ENCODE peak calls at places on chromosomes 2 and 18, in five cellular contexts. One of them, this sample, is unnamed.

GRCh38 chr2:195710407-195710806 is 53.4 kb downstream of the SLC39A10 start:
- DNase-seq in epithelial cell of prostate: no peak
- DNase-seq in progenitor cell of endocrine pancreas: no peak
- DNase-seq in HFFc6: peak
- DNase-seq in stimulated activated CD4-positive, alpha-beta T cell treated with anti-CD3 and anti-CD28 coated beads, Interleukin-12 subunit alpha, Interleukin-12 subunit beta, amount 100 ng/mL, for 48 hours: no peak
- DNase-seq in this sample: no peak

GRCh38 chr2:96927420-96928171 is 57.7 kb upstream of the SEMA4C start:
- DNase-seq in stimulated activated CD4-positive, alpha-beta T cell treated with anti-CD3 and anti-CD28 coated beads, Interleukin-12 subunit alpha, Interleukin-12 subunit beta, amount 100 ng/mL, for 48 hours: no peak
- DNase-seq in epithelial cell of prostate: peak
- DNase-seq in HFFc6: peak
- DNase-seq in progenitor cell of endocrine pancreas: no peak
- DNase-seq in this sample: no peak

GRCh38 chr18:37674570-37674969 is 109.0 kb upstream of the CELF4 start:
- DNase-seq in progenitor cell of endocrine pancreas: no peak
- DNase-seq in HFFc6: no peak
- DNase-seq in stimulated activated CD4-positive, alpha-beta T cell treated with anti-CD3 and anti-CD28 coated beads, Interleukin-12 subunit alpha, Interleukin-12 subunit beta, amount 100 ng/mL, for 48 hours: no peak
- DNase-seq in epithelial cell of prostate: no peak
- DNase-seq in this sample: no peak

GRCh38 chr2:152421521-152422367 is 86.8 kb downstream of the FMNL2 start:
- DNase-seq in epithelial cell of prostate: peak
- DNase-seq in stimulated activated CD4-positive, alpha-beta T cell treated with anti-CD3 and anti-CD28 coated beads, Interleukin-12 subunit alpha, Interleukin-12 subunit beta, amount 100 ng/mL, for 48 hours: no peak
- DNase-seq in HFFc6: peak
- DNase-seq in progenitor cell of endocrine pancreas: no peak
- DNase-seq in this sample: no peak

GRCh38 chr2:195312662-195313061 is 344.4 kb upstream of the SLC39A10 start:
- DNase-seq in progenitor cell of endocrine pancreas: no peak
- DNase-seq in HFFc6: no peak
- DNase-seq in stimulated activated CD4-positive, alpha-beta T cell treated with anti-CD3 and anti-CD28 coated beads, Interleukin-12 subunit alpha, Interleukin-12 subunit beta, amount 100 ng/mL, for 48 hours: no peak
- DNase-seq in epithelial cell of prostate: no peak
- DNase-seq in this sample: no peak

GRCh38 chr2:177403822-177404221 is 11.2 kb downstream of the AGPS start:
- DNase-seq in epithelial cell of prostate: no peak
- DNase-seq in HFFc6: no peak
- DNase-seq in progenitor cell of endocrine pancreas: no peak
- DNase-seq in stimulated activated CD4-positive, alpha-beta T cell treated with anti-CD3 and anti-CD28 coated beads, Interleukin-12 subunit alpha, Interleukin-12 subunit beta, amount 100 ng/mL, for 48 hours: no peak
- DNase-seq in this sample: no peak

GRCh38 chr2:234989183-234989701 is 37.4 kb downstream of the SH3BP4 start:
- DNase-seq in HFFc6: no peak
- DNase-seq in stimulated activated CD4-positive, alpha-beta T cell treated with anti-CD3 and anti-CD28 coated beads, Interleukin-12 subunit alpha, Interleukin-12 subunit beta, amount 100 ng/mL, for 48 hours: no peak
- DNase-seq in progenitor cell of endocrine pancreas: no peak
- DNase-seq in epithelial cell of prostate: no peak
- DNase-seq in this sample: no peak

GRCh38 chr2:218754201-218754600 is 27.7 kb upstream of the CYP27A1 start:
- DNase-seq in stimulated activated CD4-positive, alpha-beta T cell treated with anti-CD3 and anti-CD28 coated beads, Interleukin-12 subunit alpha, Interleukin-12 subunit beta, amount 100 ng/mL, for 48 hours: no peak
- DNase-seq in progenitor cell of endocrine pancreas: no peak
- DNase-seq in HFFc6: no peak
- DNase-seq in epithelial cell of prostate: no peak
- DNase-seq in this sample: no peak

GRCh38 chr2:215409331-215410127 is 26.3 kb downstream of the FN1 start:
- DNase-seq in epithelial cell of prostate: peak
- DNase-seq in HFFc6: no peak
- DNase-seq in stimulated activated CD4-positive, alpha-beta T cell treated with anti-CD3 and anti-CD28 coated beads, Interleukin-12 subunit alpha, Interleukin-12 subunit beta, amount 100 ng/mL, for 48 hours: no peak
- DNase-seq in progenitor cell of endocrine pancreas: no peak
- DNase-seq in this sample: no peak

GRCh38 chr2:72180351-72180750 is 32.7 kb upstream of the CYP26B1 start:
- DNase-seq in stimulated activated CD4-positive, alpha-beta T cell treated with anti-CD3 and anti-CD28 coated beads, Interleukin-12 subunit alpha, Interleukin-12 subunit beta, amount 100 ng/mL, for 48 hours: no peak
- DNase-seq in HFFc6: no peak
- DNase-seq in epithelial cell of prostate: no peak
- DNase-seq in progenitor cell of endocrine pancreas: no peak
- DNase-seq in this sample: no peak

GRCh38 chr2:199983534-199983933 is 28.2 kb downstream of the MAIP1 start:
- DNase-seq in progenitor cell of endocrine pancreas: no peak
- DNase-seq in stimulated activated CD4-positive, alpha-beta T cell treated with anti-CD3 and anti-CD28 coated beads, Interleukin-12 subunit alpha, Interleukin-12 subunit beta, amount 100 ng/mL, for 48 hours: no peak
- DNase-seq in epithelial cell of prostate: no peak
- DNase-seq in HFFc6: no peak
- DNase-seq in this sample: no peak

GRCh38 chr18:2961828-2962227 is 51.1 kb downstream of the LPIN2 start:
- DNase-seq in HFFc6: no peak
- DNase-seq in stimulated activated CD4-positive, alpha-beta T cell treated with anti-CD3 and anti-CD28 coated beads, Interleukin-12 subunit alpha, Interleukin-12 subunit beta, amount 100 ng/mL, for 48 hours: no peak
- DNase-seq in epithelial cell of prostate: no peak
- DNase-seq in progenitor cell of endocrine pancreas: no peak
- DNase-seq in this sample: no peak

GRCh38 chr2:133884739-133885381 is 316.6 kb upstream of the NCKAP5 start:
- DNase-seq in stimulated activated CD4-positive, alpha-beta T cell treated with anti-CD3 and anti-CD28 coated beads, Interleukin-12 subunit alpha, Interleukin-12 subunit beta, amount 100 ng/mL, for 48 hours: no peak
- DNase-seq in HFFc6: peak
- DNase-seq in epithelial cell of prostate: no peak
- DNase-seq in progenitor cell of endocrine pancreas: no peak
- DNase-seq in this sample: peak

GRCh38 chr18:12062974-12063373 is 30.7 kb upstream of the ANKRD62 start:
- DNase-seq in progenitor cell of endocrine pancreas: no peak
- DNase-seq in epithelial cell of prostate: no peak
- DNase-seq in stimulated activated CD4-positive, alpha-beta T cell treated with anti-CD3 and anti-CD28 coated beads, Interleukin-12 subunit alpha, Interleukin-12 subunit beta, amount 100 ng/mL, for 48 hours: no peak
- DNase-seq in HFFc6: no peak
- DNase-seq in this sample: no peak

GRCh38 chr2:240461471-240462072 is 26.1 kb downstream of the GPC1 start:
- DNase-seq in stimulated activated CD4-positive, alpha-beta T cell treated with anti-CD3 and anti-CD28 coated beads, Interleukin-12 subunit alpha, Interleukin-12 subunit beta, amount 100 ng/mL, for 48 hours: no peak
- DNase-seq in epithelial cell of prostate: no peak
- DNase-seq in HFFc6: no peak
- DNase-seq in progenitor cell of endocrine pancreas: no peak
- DNase-seq in this sample: no peak

GRCh38 chr18:55869965-55870585 is 282.1 kb upstream of the TCF4 start:
- DNase-seq in epithelial cell of prostate: no peak
- DNase-seq in stimulated activated CD4-positive, alpha-beta T cell treated with anti-CD3 and anti-CD28 coated beads, Interleukin-12 subunit alpha, Interleukin-12 subunit beta, amount 100 ng/mL, for 48 hours: no peak
- DNase-seq in progenitor cell of endocrine pancreas: no peak
- DNase-seq in HFFc6: peak
- DNase-seq in this sample: no peak

GRCh38 chr2:109549016-109549595 is 64.7 kb downstream of the SEPTIN10 start:
- DNase-seq in HFFc6: no peak
- DNase-seq in progenitor cell of endocrine pancreas: no peak
- DNase-seq in epithelial cell of prostate: no peak
- DNase-seq in stimulated activated CD4-positive, alpha-beta T cell treated with anti-CD3 and anti-CD28 coated beads, Interleukin-12 subunit alpha, Interleukin-12 subunit beta, amount 100 ng/mL, for 48 hours: no peak
- DNase-seq in this sample: no peak

GRCh38 chr2:230687498-230687897 is 25.1 kb upstream of the CAB39 start:
- DNase-seq in progenitor cell of endocrine pancreas: no peak
- DNase-seq in epithelial cell of prostate: no peak
- DNase-seq in stimulated activated CD4-positive, alpha-beta T cell treated with anti-CD3 and anti-CD28 coated beads, Interleukin-12 subunit alpha, Interleukin-12 subunit beta, amount 100 ng/mL, for 48 hours: no peak
- DNase-seq in HFFc6: peak
- DNase-seq in this sample: no peak

GRCh38 chr2:235573331-235574221 is 79.7 kb downstream of the AGAP1 start:
- DNase-seq in progenitor cell of endocrine pancreas: no peak
- DNase-seq in stimulated activated CD4-positive, alpha-beta T cell treated with anti-CD3 and anti-CD28 coated beads, Interleukin-12 subunit alpha, Interleukin-12 subunit beta, amount 100 ng/mL, for 48 hours: no peak
- DNase-seq in epithelial cell of prostate: no peak
- DNase-seq in HFFc6: no peak
- DNase-seq in this sample: no peak

GRCh38 chr2:234435836-234436481 is 60.9 kb downstream of the ARL4C start:
- DNase-seq in progenitor cell of endocrine pancreas: no peak
- DNase-seq in epithelial cell of prostate: no peak
- DNase-seq in HFFc6: no peak
- DNase-seq in stimulated activated CD4-positive, alpha-beta T cell treated with anti-CD3 and anti-CD28 coated beads, Interleukin-12 subunit alpha, Interleukin-12 subunit beta, amount 100 ng/mL, for 48 hours: no peak
- DNase-seq in this sample: no peak

GRCh38 chr2:120858764-120859525 is 123.3 kb downstream of the GLI2 start:
- DNase-seq in epithelial cell of prostate: no peak
- DNase-seq in progenitor cell of endocrine pancreas: no peak
- DNase-seq in HFFc6: no peak
- DNase-seq in stimulated activated CD4-positive, alpha-beta T cell treated with anti-CD3 and anti-CD28 coated beads, Interleukin-12 subunit alpha, Interleukin-12 subunit beta, amount 100 ng/mL, for 48 hours: no peak
- DNase-seq in this sample: no peak

GRCh38 chr2:223537669-223538601 is 64.2 kb downstream of the SCG2 start:
- DNase-seq in HFFc6: no peak
- DNase-seq in progenitor cell of endocrine pancreas: no peak
- DNase-seq in stimulated activated CD4-positive, alpha-beta T cell treated with anti-CD3 and anti-CD28 coated beads, Interleukin-12 subunit alpha, Interleukin-12 subunit beta, amount 100 ng/mL, for 48 hours: no peak
- DNase-seq in epithelial cell of prostate: no peak
- DNase-seq in this sample: no peak

GRCh38 chr18:58239879-58240278 is 195.9 kb downstream of the NEDD4L start:
- DNase-seq in HFFc6: no peak
- DNase-seq in stimulated activated CD4-positive, alpha-beta T cell treated with anti-CD3 and anti-CD28 coated beads, Interleukin-12 subunit alpha, Interleukin-12 subunit beta, amount 100 ng/mL, for 48 hours: no peak
- DNase-seq in progenitor cell of endocrine pancreas: no peak
- DNase-seq in epithelial cell of prostate: no peak
- DNase-seq in this sample: no peak

GRCh38 chr2:11590193-11590592 is 56.3 kb downstream of the GREB1 start:
- DNase-seq in stimulated activated CD4-positive, alpha-beta T cell treated with anti-CD3 and anti-CD28 coated beads, Interleukin-12 subunit alpha, Interleukin-12 subunit beta, amount 100 ng/mL, for 48 hours: no peak
- DNase-seq in progenitor cell of endocrine pancreas: no peak
- DNase-seq in HFFc6: no peak
- DNase-seq in epithelial cell of prostate: no peak
- DNase-seq in this sample: no peak

GRCh38 chr2:111622859-111623258 is 261.1 kb downstream of the ANAPC1 start:
- DNase-seq in stimulated activated CD4-positive, alpha-beta T cell treated with anti-CD3 and anti-CD28 coated beads, Interleukin-12 subunit alpha, Interleukin-12 subunit beta, amount 100 ng/mL, for 48 hours: no peak
- DNase-seq in HFFc6: peak
- DNase-seq in epithelial cell of prostate: no peak
- DNase-seq in progenitor cell of endocrine pancreas: no peak
- DNase-seq in this sample: no peak

GRCh38 chr18:44708451-44709083 is 27.9 kb downstream of the SETBP1 start:
- DNase-seq in epithelial cell of prostate: no peak
- DNase-seq in HFFc6: no peak
- DNase-seq in stimulated activated CD4-positive, alpha-beta T cell treated with anti-CD3 and anti-CD28 coated beads, Interleukin-12 subunit alpha, Interleukin-12 subunit beta, amount 100 ng/mL, for 48 hours: no peak
- DNase-seq in progenitor cell of endocrine pancreas: no peak
- DNase-seq in this sample: no peak

GRCh38 chr2:45812039-45812500 is 160.6 kb downstream of the PRKCE start:
- DNase-seq in HFFc6: peak
- DNase-seq in stimulated activated CD4-positive, alpha-beta T cell treated with anti-CD3 and anti-CD28 coated beads, Interleukin-12 subunit alpha, Interleukin-12 subunit beta, amount 100 ng/mL, for 48 hours: no peak
- DNase-seq in epithelial cell of prostate: peak
- DNase-seq in progenitor cell of endocrine pancreas: no peak
- DNase-seq in this sample: no peak

GRCh38 chr18:63161728-63162195 is 157.8 kb downstream of the BCL2 start:
- DNase-seq in progenitor cell of endocrine pancreas: no peak
- DNase-seq in stimulated activated CD4-positive, alpha-beta T cell treated with anti-CD3 and anti-CD28 coated beads, Interleukin-12 subunit alpha, Interleukin-12 subunit beta, amount 100 ng/mL, for 48 hours: peak
- DNase-seq in HFFc6: peak
- DNase-seq in epithelial cell of prostate: peak
- DNase-seq in this sample: no peak

GRCh38 chr2:235613671-235614070 is 119.8 kb downstream of the AGAP1 start:
- DNase-seq in progenitor cell of endocrine pancreas: no peak
- DNase-seq in epithelial cell of prostate: no peak
- DNase-seq in stimulated activated CD4-positive, alpha-beta T cell treated with anti-CD3 and anti-CD28 coated beads, Interleukin-12 subunit alpha, Interleukin-12 subunit beta, amount 100 ng/mL, for 48 hours: no peak
- DNase-seq in HFFc6: no peak
- DNase-seq in this sample: no peak

GRCh38 chr2:126658910-126659613 is 3.1 kb downstream of the GYPC start:
- DNase-seq in HFFc6: peak
- DNase-seq in epithelial cell of prostate: no peak
- DNase-seq in stimulated activated CD4-positive, alpha-beta T cell treated with anti-CD3 and anti-CD28 coated beads, Interleukin-12 subunit alpha, Interleukin-12 subunit beta, amount 100 ng/mL, for 48 hours: no peak
- DNase-seq in progenitor cell of endocrine pancreas: no peak
- DNase-seq in this sample: no peak

GRCh38 chr2:118975133-118975532 is 33.1 kb downstream of the MARCO start:
- DNase-seq in HFFc6: no peak
- DNase-seq in progenitor cell of endocrine pancreas: no peak
- DNase-seq in stimulated activated CD4-positive, alpha-beta T cell treated with anti-CD3 and anti-CD28 coated beads, Interleukin-12 subunit alpha, Interleukin-12 subunit beta, amount 100 ng/mL, for 48 hours: no peak
- DNase-seq in epithelial cell of prostate: no peak
- DNase-seq in this sample: no peak

GRCh38 chr2:25169073-25169470 is 692 bp upstream of the POMC start:
- DNase-seq in progenitor cell of endocrine pancreas: no peak
- DNase-seq in epithelial cell of prostate: no peak
- DNase-seq in HFFc6: no peak
- DNase-seq in stimulated activated CD4-positive, alpha-beta T cell treated with anti-CD3 and anti-CD28 coated beads, Interleukin-12 subunit alpha, Interleukin-12 subunit beta, amount 100 ng/mL, for 48 hours: no peak
- DNase-seq in this sample: no peak

GRCh38 chr2:145769053-145769716 is 1249.3 kb upstream of the ZEB2 start:
- DNase-seq in progenitor cell of endocrine pancreas: no peak
- DNase-seq in epithelial cell of prostate: no peak
- DNase-seq in stimulated activated CD4-positive, alpha-beta T cell treated with anti-CD3 and anti-CD28 coated beads, Interleukin-12 subunit alpha, Interleukin-12 subunit beta, amount 100 ng/mL, for 48 hours: no peak
- DNase-seq in HFFc6: no peak
- DNase-seq in this sample: no peak

GRCh38 chr2:188695953-188696352 is 278.2 kb upstream of the COL3A1 start:
- DNase-seq in HFFc6: peak
- DNase-seq in stimulated activated CD4-positive, alpha-beta T cell treated with anti-CD3 and anti-CD28 coated beads, Interleukin-12 subunit alpha, Interleukin-12 subunit beta, amount 100 ng/mL, for 48 hours: no peak
- DNase-seq in progenitor cell of endocrine pancreas: no peak
- DNase-seq in epithelial cell of prostate: peak
- DNase-seq in this sample: no peak

GRCh38 chr2:54652540-54652939 is 70.9 kb upstream of the EML6 start:
- DNase-seq in stimulated activated CD4-positive, alpha-beta T cell treated with anti-CD3 and anti-CD28 coated beads, Interleukin-12 subunit alpha, Interleukin-12 subunit beta, amount 100 ng/mL, for 48 hours: no peak
- DNase-seq in progenitor cell of endocrine pancreas: no peak
- DNase-seq in epithelial cell of prostate: no peak
- DNase-seq in HFFc6: peak
- DNase-seq in this sample: no peak

This sample was measured in osteocyte.